ENCODE peak calls at places on chromosomes 16 and 17, in ten cellular contexts. One of them, this sample, is unnamed.

GRCh38 chr17:42843358-42843934 is 934 bp upstream of the AOC2 start:
- DNase-seq in dorsolateral prefrontal cortex: no peak
- DNase-seq in choroid plexus epithelial cell: peak
- DNase-seq in WTC11: peak
- DNase-seq in tibial artery: peak
- DNase-seq in sciatic nerve: no peak
- DNase-seq in activated CD4-positive, alpha-beta T cell treated with anti-CD3 and anti-CD28 coated beads, Interleukin-2, amount 50 U/mL, for 24 hours: no peak
- DNase-seq in AML-193: peak
- DNase-seq in HTR-8/SVneo: peak
- DNase-seq in fibroblast of mammary gland: peak
- DNase-seq in this sample: peak

GRCh38 chr17:59505610-59506276 is 59.7 kb upstream of the DHX40 start:
- DNase-seq in dorsolateral prefrontal cortex: no peak
- DNase-seq in HTR-8/SVneo: no peak
- DNase-seq in fibroblast of mammary gland: peak
- DNase-seq in sciatic nerve: no peak
- DNase-seq in activated CD4-positive, alpha-beta T cell treated with anti-CD3 and anti-CD28 coated beads, Interleukin-2, amount 50 U/mL, for 24 hours: no peak
- DNase-seq in AML-193: no peak
- DNase-seq in WTC11: no peak
- DNase-seq in choroid plexus epithelial cell: peak
- DNase-seq in tibial artery: no peak
- DNase-seq in this sample: no peak

GRCh38 chr16:14111713-14112538 is 40.8 kb downstream of the MRTFB start:
- DNase-seq in activated CD4-positive, alpha-beta T cell treated with anti-CD3 and anti-CD28 coated beads, Interleukin-2, amount 50 U/mL, for 24 hours: no peak
- DNase-seq in HTR-8/SVneo: peak
- DNase-seq in tibial artery: peak
- DNase-seq in sciatic nerve: peak
- DNase-seq in WTC11: no peak
- DNase-seq in dorsolateral prefrontal cortex: no peak
- DNase-seq in choroid plexus epithelial cell: peak
- DNase-seq in fibroblast of mammary gland: peak
- DNase-seq in AML-193: no peak
- DNase-seq in this sample: peak

GRCh38 chr17:39937462-39937861 is 9.9 kb downstream of the LRRC3C start:
- DNase-seq in sciatic nerve: no peak
- DNase-seq in activated CD4-positive, alpha-beta T cell treated with anti-CD3 and anti-CD28 coated beads, Interleukin-2, amount 50 U/mL, for 24 hours: no peak
- DNase-seq in choroid plexus epithelial cell: no peak
- DNase-seq in dorsolateral prefrontal cortex: no peak
- DNase-seq in WTC11: no peak
- DNase-seq in tibial artery: no peak
- DNase-seq in HTR-8/SVneo: no peak
- DNase-seq in AML-193: no peak
- DNase-seq in fibroblast of mammary gland: no peak
- DNase-seq in this sample: no peak

GRCh38 chr17:40530988-40531971 is 29.9 kb upstream of the TNS4 start:
- DNase-seq in HTR-8/SVneo: no peak
- DNase-seq in choroid plexus epithelial cell: no peak
- DNase-seq in WTC11: peak
- DNase-seq in tibial artery: peak
- DNase-seq in sciatic nerve: peak
- DNase-seq in dorsolateral prefrontal cortex: no peak
- DNase-seq in fibroblast of mammary gland: no peak
- DNase-seq in activated CD4-positive, alpha-beta T cell treated with anti-CD3 and anti-CD28 coated beads, Interleukin-2, amount 50 U/mL, for 24 hours: peak
- DNase-seq in AML-193: no peak
- DNase-seq in this sample: no peak

GRCh38 chr16:4637501-4638166 is 13.0 kb downstream of the MGRN1 start:
- DNase-seq in fibroblast of mammary gland: no peak
- DNase-seq in HTR-8/SVneo: no peak
- DNase-seq in activated CD4-positive, alpha-beta T cell treated with anti-CD3 and anti-CD28 coated beads, Interleukin-2, amount 50 U/mL, for 24 hours: no peak
- DNase-seq in choroid plexus epithelial cell: no peak
- DNase-seq in AML-193: no peak
- DNase-seq in dorsolateral prefrontal cortex: no peak
- DNase-seq in tibial artery: no peak
- DNase-seq in sciatic nerve: no peak
- DNase-seq in WTC11: no peak
- DNase-seq in this sample: no peak

GRCh38 chr17:50668025-50668837 is 33.5 kb downstream of the ABCC3 start:
- DNase-seq in AML-193: no peak
- DNase-seq in WTC11: no peak
- DNase-seq in HTR-8/SVneo: no peak
- DNase-seq in sciatic nerve: no peak
- DNase-seq in tibial artery: no peak
- DNase-seq in activated CD4-positive, alpha-beta T cell treated with anti-CD3 and anti-CD28 coated beads, Interleukin-2, amount 50 U/mL, for 24 hours: no peak
- DNase-seq in dorsolateral prefrontal cortex: no peak
- DNase-seq in choroid plexus epithelial cell: peak
- DNase-seq in fibroblast of mammary gland: peak
- DNase-seq in this sample: no peak

GRCh38 chr16:15899538-15900100 is 11.2 kb upstream of the CEP20 start:
- DNase-seq in dorsolateral prefrontal cortex: no peak
- DNase-seq in tibial artery: no peak
- DNase-seq in WTC11: no peak
- DNase-seq in activated CD4-positive, alpha-beta T cell treated with anti-CD3 and anti-CD28 coated beads, Interleukin-2, amount 50 U/mL, for 24 hours: no peak
- DNase-seq in HTR-8/SVneo: peak
- DNase-seq in AML-193: peak
- DNase-seq in fibroblast of mammary gland: peak
- DNase-seq in choroid plexus epithelial cell: peak
- DNase-seq in sciatic nerve: no peak
- DNase-seq in this sample: no peak

GRCh38 chr17:80382446-80382845 is 32.5 kb upstream of the ENDOV start:
- DNase-seq in tibial artery: peak
- DNase-seq in fibroblast of mammary gland: no peak
- DNase-seq in dorsolateral prefrontal cortex: no peak
- DNase-seq in choroid plexus epithelial cell: no peak
- DNase-seq in activated CD4-positive, alpha-beta T cell treated with anti-CD3 and anti-CD28 coated beads, Interleukin-2, amount 50 U/mL, for 24 hours: no peak
- DNase-seq in sciatic nerve: peak
- DNase-seq in HTR-8/SVneo: no peak
- DNase-seq in WTC11: no peak
- DNase-seq in AML-193: no peak
- DNase-seq in this sample: no peak

GRCh38 chr16:47644166-47644565 is 183.0 kb downstream of the PHKB start:
- DNase-seq in WTC11: no peak
- DNase-seq in activated CD4-positive, alpha-beta T cell treated with anti-CD3 and anti-CD28 coated beads, Interleukin-2, amount 50 U/mL, for 24 hours: no peak
- DNase-seq in fibroblast of mammary gland: peak
- DNase-seq in tibial artery: peak
- DNase-seq in AML-193: no peak
- DNase-seq in sciatic nerve: no peak
- DNase-seq in dorsolateral prefrontal cortex: no peak
- DNase-seq in choroid plexus epithelial cell: peak
- DNase-seq in HTR-8/SVneo: no peak
- DNase-seq in this sample: no peak